ENCODE peak calls at places on chromosomes 5 and 9, in five cellular contexts. S is iPS-NIHi11; E is AG04449; A is effector memory CD8-positive, alpha-beta T cell; W is lower lobe of right lung. D is an unnamed sample.

GRCh38 chr9:35664531-35665470 is at the start of gene ARHGEF39:
- DNase-seq in S (peak; percentile 96), W (peak; percentile 87), A (peak; percentile 57), E (no peak), D (peak; percentile 99)

GRCh38 chr5:39062530-39062929 is 11.7 kb downstream of the RICTOR start:
- DNase-seq in E (no peak), W (no peak), S (no peak), A (no peak), D (no peak)

GRCh38 chr5:105304859-105305258 is 1742.3 kb upstream of the NUDT12 start:
- DNase-seq in A (no peak), W (no peak), E (no peak), S (no peak), D (no peak)

GRCh38 chr9:22976454-22976853 is 529.8 kb downstream of the DMRTA1 start:
- DNase-seq in E (peak; percentile 4), W (no peak), A (no peak), S (no peak), D (no peak)

GRCh38 chr5:139725073-139725830 is 70.4 kb upstream of the PSD2 start:
- DNase-seq in A (no peak), S (peak; percentile 59), E (no peak), W (peak; percentile 54), D (no peak)

GRCh38 chr5:78404682-78405293 is 44.4 kb downstream of the SCAMP1 start:
- DNase-seq in W (no peak), E (no peak), A (no peak), S (no peak), D (no peak)

GRCh38 chr5:79697222-79698164 is 7.9 kb downstream of the CMYA5 start:
- DNase-seq in W (no peak), E (peak; percentile 21), S (no peak), A (no peak), D (no peak)

GRCh38 chr5:180120221-180121101 is 48.9 kb upstream of the RNF130 start:
- DNase-seq in E (no peak), A (no peak), S (no peak), W (peak; percentile 35), D (no peak)

GRCh38 chr5:509632-510185 is 14.5 kb downstream of the SLC9A3 start:
- DNase-seq in S (no peak), E (no peak), A (no peak), W (no peak), D (no peak)

GRCh38 chr5:149240354-149240998 is 31.2 kb upstream of the AFAP1L1 start:
- DNase-seq in A (peak; percentile 74), W (peak; percentile 64), S (no peak), E (no peak), D (no peak)

GRCh38 chr5:8843766-8844165 is 702.1 kb downstream of the SEMA5A start:
- DNase-seq in S (no peak), W (no peak), A (no peak), E (no peak), D (no peak)

GRCh38 chr5:1874348-1874747 is 8.4 kb downstream of the IRX4 start:
- DNase-seq in W (no peak), E (no peak), S (no peak), A (no peak), D (no peak)

GRCh38 chr9:37836386-37836785 is 35.8 kb downstream of the DCAF10 start:
- DNase-seq in A (no peak), E (no peak), W (no peak), S (no peak), D (no peak)

GRCh38 chr5:149904293-149904886 is 40.2 kb downstream of the PDE6A start:
- DNase-seq in W (no peak), S (no peak), E (no peak), A (no peak), D (no peak)

GRCh38 chr5:59218424-59219045 is 635.7 kb downstream of the RAB3C start:
- DNase-seq in W (no peak), E (no peak), S (no peak), A (no peak), D (no peak)

GRCh38 chr9:77946969-77947368 is 84.6 kb downstream of the GNAQ start:
- DNase-seq in A (no peak), E (no peak), S (no peak), W (peak; percentile 53), D (no peak)

GRCh38 chr9:123131258-123131657 is 97.8 kb downstream of the GPR21 start:
- DNase-seq in E (peak; percentile 37), S (no peak), A (no peak), W (no peak), D (no peak)

GRCh38 chr5:16245249-16245648 is 65.7 kb upstream of the MARCHF11 start:
- DNase-seq in A (no peak), S (no peak), W (no peak), E (no peak), D (no peak)

GRCh38 chr5:144778546-144778945 is 607.9 kb downstream of the KCTD16 start:
- DNase-seq in E (no peak), A (no peak), W (no peak), S (no peak), D (no peak)

GRCh38 chr5:168128556-168128955 is 162.9 kb upstream of the WWC1 start:
- DNase-seq in E (no peak), W (no peak), S (no peak), A (no peak), D (no peak)

D was measured in H7.